ENCODE peak calls at places on chromosomes 6 and 20, in nine cellular contexts. A is CD4-positive, CD25-positive, alpha-beta regulatory T cell; Q is mucosa of descending colon; X is lung; L is naive thymus-derived CD4-positive, alpha-beta T cell; W is mesenchymal stem cell; S is hepatocyte; Z is right cardiac atrium; H is heart left ventricle. O is an unnamed sample. For H3K4me1, the result is how much of the 10 kb centered on the place peaks cover.

GRCh38 chr6:106014930-106015329 is 71.2 kb upstream of the PRDM1 start:
- DNase-seq in A (no peak), Q (no peak), X (no peak), L (no peak), W (no peak), S (no peak), Z (no peak), H (no peak), O (no peak)

GRCh38 chr6:65170273-65170672 is 536.8 kb downstream of the EYS start:
- DNase-seq in A (no peak), Q (no peak), X (no peak), L (no peak), W (peak), S (no peak), Z (no peak), H (no peak), O (no peak)

GRCh38 chr20:57244627-57245214 is 21.7 kb downstream of the BMP7 start:
- DNase-seq in A (no peak), Q (no peak), X (no peak), L (no peak), W (no peak), S (no peak), Z (peak), H (no peak), O (no peak)

GRCh38 chr6:14059791-14060436 is 57.7 kb upstream of the CD83 start:
- DNase-seq in A (no peak), Q (peak), X (peak), L (no peak), W (no peak), S (no peak), Z (peak), H (peak), O (peak)

GRCh38 chr6:100229512-100229911 is 235.2 kb downstream of the SIM1 start:
- DNase-seq in A (no peak), Q (no peak), X (no peak), L (no peak), W (no peak), S (no peak), Z (no peak), H (no peak), O (no peak)

GRCh38 chr6:135796884-135797283 is 54.6 kb upstream of the PDE7B start:
- DNase-seq in A (no peak), Q (no peak), X (no peak), L (no peak), W (no peak), S (no peak), Z (no peak), H (no peak), O (no peak)

GRCh38 chr6:52571099-52571755 is 5.6 kb downstream of the TRAM2 start:
- DNase-seq in A (no peak), Q (no peak), X (no peak), L (no peak), W (peak), S (peak), Z (no peak), H (no peak), O (no peak)

GRCh38 chr6:149032599-149033405 is 284.7 kb upstream of the TAB2 start:
- DNase-seq in A (peak), Q (no peak), X (no peak), L (no peak), W (peak), S (no peak), Z (no peak), H (no peak), O (no peak)

GRCh38 chr6:56954389-56955170 is at the start of gene BEND6:
- DNase-seq in A (peak), Q (peak), X (no peak), L (no peak), W (peak), S (peak), Z (peak), H (peak), O (no peak)

GRCh38 chr6:37061157-37061804 is 55.8 kb downstream of the FGD2 start:
- DNase-seq in A (no peak), Q (no peak), X (no peak), L (no peak), W (no peak), S (no peak), Z (peak), H (peak), O (peak)

GRCh38 chr20:54475334-54476287 is at the start of gene DOK5:
- DNase-seq in A (peak), Q (peak), X (no peak), L (no peak), W (no peak), S (peak), Z (peak), H (peak), O (no peak)

GRCh38 chr6:70310063-70310694 is 7.3 kb upstream of the COL9A1 start:
- DNase-seq in A (peak), Q (no peak), X (no peak), L (no peak), W (peak), S (peak), Z (no peak), H (no peak), O (peak)

GRCh38 chr20:46423882-46424482 is 17.6 kb upstream of the ELMO2 start:
- DNase-seq in A (no peak), Q (no peak), X (no peak), L (no peak), W (no peak), S (no peak), Z (no peak), H (no peak), O (no peak)

GRCh38 chr6:53046274-53046673 is 18.9 kb upstream of the FBXO9 start:
- DNase-seq in A (no peak), Q (no peak), X (no peak), L (no peak), W (no peak), S (no peak), Z (no peak), H (no peak), O (no peak)

GRCh38 chr20:23646106-23646958 is 8.6 kb upstream of the CST3 start:
- DNase-seq in A (no peak), Q (no peak), X (no peak), L (no peak), W (no peak), S (no peak), Z (no peak), H (no peak), O (no peak)

GRCh38 chr6:108380876-108381275 is 86.0 kb downstream of the AFG1L start:
- DNase-seq in A (no peak), Q (no peak), X (no peak), L (no peak), W (no peak), S (no peak), Z (no peak), H (no peak), O (no peak)

GRCh38 chr20:32820000-32820697 is 395 bp downstream of the MAPRE1 start:
- DNase-seq in A (peak), Q (no peak), X (peak), L (no peak), W (peak), S (peak), Z (peak), H (no peak), O (peak)

GRCh38 chr20:48682529-48683385 is 145.0 kb downstream of the PREX1 start:
- DNase-seq in A (no peak), Q (peak), X (peak), L (no peak), W (peak), S (peak), Z (peak), H (peak), O (peak)

GRCh38 chr6:14977747-14978382 is 268.0 kb upstream of the JARID2 start:
- DNase-seq in A (no peak), Q (no peak), X (no peak), L (no peak), W (no peak), S (no peak), Z (no peak), H (no peak), O (no peak)

GRCh38 chr6:106519460-106520394 is 109.6 kb downstream of the RTN4IP1 start:
- DNase-seq in A (peak), Q (peak), X (no peak), L (peak), W (peak), S (peak), Z (no peak), H (no peak), O (peak)

GRCh38 chr6:31750411-31751022 is 10.7 kb downstream of the MSH5 start:
- DNase-seq in A (no peak), Q (no peak), X (no peak), L (no peak), W (peak), S (no peak), Z (no peak), H (no peak), O (no peak)

GRCh38 chr6:79544939-79545450 is 7.8 kb upstream of the LCA5 start:
- DNase-seq in A (no peak), Q (peak), X (peak), L (no peak), W (peak), S (peak), Z (peak), H (peak), O (peak)

GRCh38 chr20:20448891-20449290 is 81.0 kb downstream of the INSM1 start:
- DNase-seq in A (no peak), Q (no peak), X (no peak), L (no peak), W (no peak), S (no peak), Z (no peak), H (no peak), O (no peak)

GRCh38 chr6:41723936-41724637 is 11.3 kb downstream of the TFEB start:
- DNase-seq in A (no peak), Q (peak), X (no peak), L (no peak), W (no peak), S (peak), Z (peak), H (no peak), O (no peak)
- H3K4me1 ChIP-seq in A (under half), Q (under half), X (under half), L (under half), W (half or more), S (under half), Z (under half), H (half or more), O (under half)

GRCh38 chr6:7164536-7165001 is 56.8 kb downstream of the RREB1 start:
- DNase-seq in A (no peak), Q (no peak), X (no peak), L (no peak), W (no peak), S (no peak), Z (no peak), H (no peak), O (no peak)
- H3K4me1 ChIP-seq in A (under half), Q (half or more), X (under half), L (under half), W (under half), S (half or more), Z (under half), H (half or more), O (under half)

GRCh38 chr6:111865909-111866546 is 7.2 kb downstream of the FYN start:
- DNase-seq in A (no peak), Q (no peak), X (no peak), L (no peak), W (no peak), S (no peak), Z (no peak), H (no peak), O (no peak)
- H3K4me1 ChIP-seq in A (half or more), Q (under half), X (under half), L (half or more), W (under half), S (under half), Z (under half), H (under half), O (under half)

DNA sequence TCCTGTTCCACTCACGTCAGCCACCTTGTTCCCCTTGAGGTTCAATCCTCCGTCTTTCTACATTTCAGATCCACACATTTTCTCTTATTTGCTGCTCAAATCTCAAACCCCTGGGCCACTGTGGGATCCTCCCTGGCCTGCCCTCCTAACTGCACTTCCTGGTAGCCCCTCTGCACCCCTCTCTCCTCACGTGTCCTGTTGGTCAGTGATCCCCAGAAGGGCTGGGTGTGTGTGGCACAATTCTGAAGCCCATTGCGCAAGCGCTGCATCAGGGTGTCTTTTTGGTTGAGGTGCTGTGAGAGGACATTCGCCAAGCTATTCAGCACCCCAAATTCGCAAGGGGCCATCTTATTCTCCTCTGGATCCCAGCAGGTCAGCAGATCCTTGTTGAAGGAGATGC is 2.3 kb downstream of the HLA-DMB start:
- DNase-seq in A (no peak), Q (no peak), X (no peak), L (no peak), W (no peak), S (no peak), Z (no peak), H (no peak), O (no peak)
- H3K4me1 ChIP-seq in A (under half), Q (under half), X (under half), L (under half), W (under half), S (under half), Z (under half), H (under half), O (under half)

GRCh38 chr6:43806041-43806757 is 36.2 kb downstream of the VEGFA start:
- DNase-seq in A (no peak), Q (peak), X (no peak), L (no peak), W (peak), S (peak), Z (no peak), H (no peak), O (peak)
- H3K4me1 ChIP-seq in A (under half), Q (under half), X (under half), L (under half), W (under half), S (half or more), Z (under half), H (under half), O (under half)

GRCh38 chr6:3383525-3383924 is 73.3 kb downstream of the SLC22A23 start:
- DNase-seq in A (no peak), Q (peak), X (no peak), L (no peak), W (peak), S (peak), Z (no peak), H (no peak), O (peak)

GRCh38 chr6:3386374-3386857 is 70.4 kb downstream of the SLC22A23 start:
- DNase-seq in A (no peak), Q (peak), X (no peak), L (no peak), W (no peak), S (no peak), Z (no peak), H (no peak), O (no peak)

GRCh38 chr6:3382399-3383279 is 74.2 kb downstream of the SLC22A23 start:
- DNase-seq in A (no peak), Q (no peak), X (no peak), L (no peak), W (no peak), S (peak), Z (no peak), H (no peak), O (peak)

GRCh38 chr6:3385660-3386151 is 71.1 kb downstream of the SLC22A23 start:
- DNase-seq in A (no peak), Q (peak), X (no peak), L (no peak), W (no peak), S (no peak), Z (no peak), H (no peak), O (no peak)

GRCh38 chr6:3384346-3385143 is 72.3 kb downstream of the SLC22A23 start:
- DNase-seq in A (no peak), Q (no peak), X (no peak), L (no peak), W (no peak), S (no peak), Z (no peak), H (no peak), O (no peak)
- H3K4me1 ChIP-seq in A (under half), Q (half or more), X (under half), L (under half), W (under half), S (half or more), Z (under half), H (under half), O (under half)

DNA sequence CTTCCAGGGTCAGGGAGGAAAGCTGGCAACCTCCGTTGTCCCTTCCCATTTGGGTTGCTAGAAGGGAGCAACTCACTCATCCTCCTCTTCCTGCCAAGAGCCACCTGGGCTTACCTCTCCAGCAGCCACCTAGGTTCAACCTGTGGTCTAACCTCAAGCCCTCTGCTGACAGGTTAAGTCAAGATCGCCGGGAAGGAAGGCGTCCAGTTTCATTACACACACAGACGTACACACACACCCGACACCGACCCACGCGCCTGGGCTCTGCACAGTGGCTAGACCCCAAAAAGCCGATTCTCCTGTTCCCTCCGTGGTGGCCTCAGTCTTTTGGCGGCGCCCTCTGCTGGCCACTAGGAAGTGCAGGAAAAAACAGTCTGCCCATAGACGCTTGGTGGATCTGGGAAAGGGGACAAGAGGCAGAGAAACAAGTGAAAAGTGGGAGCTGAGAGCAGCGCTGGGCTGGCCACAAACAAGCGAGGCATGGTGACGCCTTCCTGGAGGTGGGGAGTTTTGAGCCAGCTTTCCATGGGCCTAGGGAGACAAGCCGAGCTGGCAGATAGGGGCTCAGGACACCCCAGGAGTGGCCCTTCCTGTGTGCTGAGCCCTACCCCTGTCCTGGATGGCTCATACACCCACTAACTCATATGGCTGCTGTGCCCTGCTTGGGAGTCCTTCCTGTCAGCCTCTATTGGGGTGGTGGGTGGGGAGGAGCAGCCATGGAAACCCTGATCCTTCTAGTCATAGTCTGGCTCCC is 52.7 kb downstream of the MRPL14 start:
- DNase-seq in A (peak), Q (peak), X (peak), L (peak), W (peak), S (peak), Z (peak), H (peak), O (peak)
- H3K4me1 ChIP-seq in A (under half), Q (under half), X (under half), L (under half), W (under half), S (under half), Z (under half), H (under half), O (under half)

DNA sequence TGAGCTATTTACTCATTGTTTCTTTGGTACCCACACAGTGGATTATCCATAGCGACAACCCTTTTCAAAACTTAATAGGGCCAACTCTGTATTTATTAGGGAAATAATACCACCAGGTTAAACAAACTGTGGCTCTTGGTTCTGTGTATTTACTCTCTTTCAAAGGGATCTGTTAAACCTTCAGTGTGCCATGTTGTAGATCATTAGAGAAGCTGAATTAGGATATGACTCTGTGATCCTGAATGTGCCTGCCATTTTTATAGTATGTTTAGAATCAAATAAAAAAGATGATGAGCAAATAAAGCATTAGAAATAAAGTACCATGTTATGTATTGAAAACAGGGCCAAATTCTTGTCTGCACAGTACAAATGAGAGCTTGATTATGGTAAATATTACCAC is 25.0 kb upstream of the SLC35D3 start:
- DNase-seq in A (no peak), Q (no peak), X (no peak), L (no peak), W (no peak), S (no peak), Z (no peak), H (no peak), O (no peak)
- H3K4me1 ChIP-seq in A (under half), Q (under half), X (under half), L (under half), W (under half), S (under half), Z (under half), H (under half), O (under half)

GRCh38 chr6:16181429-16182359 is 52.8 kb downstream of the MYLIP start:
- DNase-seq in A (no peak), Q (no peak), X (peak), L (no peak), W (no peak), S (no peak), Z (no peak), H (no peak), O (no peak)

GRCh38 chr6:16182428-16182827 is 53.5 kb downstream of the MYLIP start:
- DNase-seq in A (no peak), Q (no peak), X (no peak), L (no peak), W (no peak), S (no peak), Z (no peak), H (no peak), O (no peak)

GRCh38 chr6:16180696-16181428 is 52.0 kb downstream of the MYLIP start:
- DNase-seq in A (no peak), Q (no peak), X (no peak), L (no peak), W (no peak), S (no peak), Z (no peak), H (no peak), O (no peak)

GRCh38 chr6:16179970-16180431 is 51.1 kb downstream of the MYLIP start:
- DNase-seq in A (peak), Q (no peak), X (no peak), L (peak), W (no peak), S (no peak), Z (no peak), H (no peak), O (peak)

DNA sequence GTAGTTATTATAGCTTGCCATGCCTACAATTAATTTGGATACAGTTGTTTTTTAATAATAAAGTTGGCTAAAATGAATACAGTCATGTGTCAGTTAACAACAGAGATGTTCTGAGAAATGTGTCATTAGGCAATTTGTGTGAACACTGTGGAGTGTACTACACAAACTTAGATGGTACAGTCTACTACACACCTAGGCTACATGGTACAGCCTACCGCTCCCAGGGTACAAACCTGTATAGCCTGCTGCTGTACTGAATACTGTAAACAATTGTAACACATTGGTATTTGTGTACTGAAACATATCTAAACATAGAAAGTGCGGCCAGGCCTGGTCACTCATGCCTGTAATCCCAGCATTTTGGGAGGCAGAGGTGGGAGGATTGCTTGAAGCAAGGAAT is 50.2 kb downstream of the MYLIP start:
- DNase-seq in A (no peak), Q (no peak), X (no peak), L (no peak), W (no peak), S (no peak), Z (no peak), H (no peak), O (no peak)
- H3K4me1 ChIP-seq in A (under half), Q (under half), X (under half), L (under half), W (under half), S (under half), Z (under half), H (under half), O (under half)

GRCh38 chr6:109515781-109516409 is 32.9 kb upstream of the ZBTB24 start:
- DNase-seq in A (peak), Q (no peak), X (no peak), L (no peak), W (no peak), S (no peak), Z (no peak), H (no peak), O (peak)
- H3K4me1 ChIP-seq in A (under half), Q (under half), X (under half), L (under half), W (under half), S (under half), Z (under half), H (under half), O (under half)